ENCODE peak calls at places on chromosomes 13 and 19, in seven cellular contexts. One of them, this sample, is unnamed.

GRCh38 chr13:65744761-65745160 is 1485.4 kb downstream of the PCDH9 start:
- DNase-seq in cardiac muscle cell: peak
- DNase-seq in heart right ventricle: no peak
- DNase-seq in breast epithelium: no peak
- DNase-seq in right lobe of liver: no peak
- DNase-seq in CD8-positive, alpha-beta T cell: no peak
- DNase-seq in A549: no peak
- DNase-seq in this sample: no peak

GRCh38 chr13:78420814-78421213 is 182.5 kb downstream of the POU4F1 start:
- DNase-seq in cardiac muscle cell: no peak
- DNase-seq in heart right ventricle: peak
- DNase-seq in breast epithelium: no peak
- DNase-seq in right lobe of liver: no peak
- DNase-seq in CD8-positive, alpha-beta T cell: no peak
- DNase-seq in A549: no peak
- DNase-seq in this sample: peak

GRCh38 chr13:36834299-36834698 is 15.3 kb downstream of the RFXAP start:
- DNase-seq in cardiac muscle cell: no peak
- DNase-seq in heart right ventricle: no peak
- DNase-seq in breast epithelium: no peak
- DNase-seq in right lobe of liver: no peak
- DNase-seq in CD8-positive, alpha-beta T cell: no peak
- DNase-seq in A549: no peak
- DNase-seq in this sample: no peak

GRCh38 chr13:108929532-108929931 is 300.1 kb downstream of the MYO16 start:
- DNase-seq in cardiac muscle cell: peak
- DNase-seq in heart right ventricle: no peak
- DNase-seq in breast epithelium: no peak
- DNase-seq in right lobe of liver: no peak
- DNase-seq in CD8-positive, alpha-beta T cell: no peak
- DNase-seq in A549: no peak
- DNase-seq in this sample: no peak

GRCh38 chr13:25708268-25708667 is 336.5 kb downstream of the ATP8A2 start:
- DNase-seq in cardiac muscle cell: no peak
- DNase-seq in heart right ventricle: no peak
- DNase-seq in breast epithelium: no peak
- DNase-seq in right lobe of liver: no peak
- DNase-seq in CD8-positive, alpha-beta T cell: no peak
- DNase-seq in A549: no peak
- DNase-seq in this sample: no peak

GRCh38 chr19:19900124-19900523 is 622 bp upstream of the ZNF93 start:
- DNase-seq in cardiac muscle cell: peak
- DNase-seq in heart right ventricle: no peak
- DNase-seq in breast epithelium: no peak
- DNase-seq in right lobe of liver: no peak
- DNase-seq in CD8-positive, alpha-beta T cell: no peak
- DNase-seq in A549: no peak
- DNase-seq in this sample: no peak

GRCh38 chr19:49855277-49855675 is 4.3 kb downstream of the PTOV1 start:
- DNase-seq in cardiac muscle cell: no peak
- DNase-seq in heart right ventricle: no peak
- DNase-seq in breast epithelium: no peak
- DNase-seq in right lobe of liver: peak
- DNase-seq in CD8-positive, alpha-beta T cell: no peak
- DNase-seq in A549: no peak
- DNase-seq in this sample: no peak

GRCh38 chr13:94073006-94073744 is 406.3 kb downstream of the DCT start:
- DNase-seq in cardiac muscle cell: peak
- DNase-seq in heart right ventricle: no peak
- DNase-seq in breast epithelium: no peak
- DNase-seq in right lobe of liver: no peak
- DNase-seq in CD8-positive, alpha-beta T cell: no peak
- DNase-seq in A549: no peak
- DNase-seq in this sample: no peak

GRCh38 chr19:12333162-12334159 is at the start of gene ZNF563:
- DNase-seq in cardiac muscle cell: peak
- DNase-seq in heart right ventricle: peak
- DNase-seq in breast epithelium: peak
- DNase-seq in right lobe of liver: peak
- DNase-seq in CD8-positive, alpha-beta T cell: peak
- DNase-seq in A549: no peak
- DNase-seq in this sample: peak

GRCh38 chr19:23998568-23998967 is 83.9 kb downstream of the ZNF726 start:
- DNase-seq in cardiac muscle cell: no peak
- DNase-seq in heart right ventricle: no peak
- DNase-seq in breast epithelium: no peak
- DNase-seq in right lobe of liver: no peak
- DNase-seq in CD8-positive, alpha-beta T cell: no peak
- DNase-seq in A549: no peak
- DNase-seq in this sample: no peak

GRCh38 chr13:107669356-107669755 is 546.0 kb downstream of the LIG4 start:
- DNase-seq in cardiac muscle cell: no peak
- DNase-seq in heart right ventricle: no peak
- DNase-seq in breast epithelium: no peak
- DNase-seq in right lobe of liver: no peak
- DNase-seq in CD8-positive, alpha-beta T cell: no peak
- DNase-seq in A549: no peak
- DNase-seq in this sample: no peak

GRCh38 chr19:53131085-53131484 is 1.6 kb downstream of the ZNF415 start:
- DNase-seq in cardiac muscle cell: no peak
- DNase-seq in heart right ventricle: no peak
- DNase-seq in breast epithelium: no peak
- DNase-seq in right lobe of liver: no peak
- DNase-seq in CD8-positive, alpha-beta T cell: no peak
- DNase-seq in A549: no peak
- DNase-seq in this sample: no peak

GRCh38 chr13:66675620-66676019 is 554.5 kb downstream of the PCDH9 start:
- DNase-seq in cardiac muscle cell: peak
- DNase-seq in heart right ventricle: no peak
- DNase-seq in breast epithelium: no peak
- DNase-seq in right lobe of liver: no peak
- DNase-seq in CD8-positive, alpha-beta T cell: no peak
- DNase-seq in A549: peak
- DNase-seq in this sample: no peak

GRCh38 chr13:91155512-91156114 is 191.9 kb upstream of the MIR17HG start:
- DNase-seq in cardiac muscle cell: no peak
- DNase-seq in heart right ventricle: no peak
- DNase-seq in breast epithelium: no peak
- DNase-seq in right lobe of liver: no peak
- DNase-seq in CD8-positive, alpha-beta T cell: no peak
- DNase-seq in A549: no peak
- DNase-seq in this sample: no peak

GRCh38 chr13:94173312-94173854 is 306.1 kb downstream of the DCT start:
- DNase-seq in cardiac muscle cell: no peak
- DNase-seq in heart right ventricle: no peak
- DNase-seq in breast epithelium: no peak
- DNase-seq in right lobe of liver: no peak
- DNase-seq in CD8-positive, alpha-beta T cell: no peak
- DNase-seq in A549: no peak
- DNase-seq in this sample: no peak

GRCh38 chr19:15015946-15016542 is 33.2 kb upstream of the CASP14 start:
- DNase-seq in cardiac muscle cell: peak
- DNase-seq in heart right ventricle: no peak
- DNase-seq in breast epithelium: no peak
- DNase-seq in right lobe of liver: no peak
- DNase-seq in CD8-positive, alpha-beta T cell: no peak
- DNase-seq in A549: no peak
- DNase-seq in this sample: no peak

GRCh38 chr13:77171451-77171850 is 144.5 kb upstream of the FBXL3 start:
- DNase-seq in cardiac muscle cell: no peak
- DNase-seq in heart right ventricle: no peak
- DNase-seq in breast epithelium: no peak
- DNase-seq in right lobe of liver: no peak
- DNase-seq in CD8-positive, alpha-beta T cell: no peak
- DNase-seq in A549: no peak
- DNase-seq in this sample: no peak
- H3K4me3 ChIP-seq in cardiac muscle cell: no peak
- H3K4me3 ChIP-seq in heart right ventricle: no peak
- H3K4me3 ChIP-seq in breast epithelium: no peak
- H3K4me3 ChIP-seq in right lobe of liver: no peak
- H3K4me3 ChIP-seq in CD8-positive, alpha-beta T cell: no peak
- H3K4me3 ChIP-seq in A549: no peak
- H3K4me3 ChIP-seq in this sample: no peak

GRCh38 chr19:42424712-42425131 is 2.5 kb downstream of the LIPE start:
- DNase-seq in cardiac muscle cell: no peak
- DNase-seq in heart right ventricle: peak
- DNase-seq in breast epithelium: no peak
- DNase-seq in right lobe of liver: no peak
- DNase-seq in CD8-positive, alpha-beta T cell: no peak
- DNase-seq in A549: no peak
- DNase-seq in this sample: no peak

GRCh38 chr19:42422576-42423461 is 4.4 kb downstream of the LIPE start:
- DNase-seq in cardiac muscle cell: no peak
- DNase-seq in heart right ventricle: no peak
- DNase-seq in breast epithelium: no peak
- DNase-seq in right lobe of liver: no peak
- DNase-seq in CD8-positive, alpha-beta T cell: peak
- DNase-seq in A549: no peak
- DNase-seq in this sample: no peak

GRCh38 chr19:42422092-42422575 is 5.1 kb downstream of the LIPE start:
- DNase-seq in cardiac muscle cell: no peak
- DNase-seq in heart right ventricle: peak
- DNase-seq in breast epithelium: no peak
- DNase-seq in right lobe of liver: no peak
- DNase-seq in CD8-positive, alpha-beta T cell: no peak
- DNase-seq in A549: no peak
- DNase-seq in this sample: no peak

GRCh38 chr19:42424345-42424707 is 2.9 kb downstream of the LIPE start:
- DNase-seq in cardiac muscle cell: peak
- DNase-seq in heart right ventricle: no peak
- DNase-seq in breast epithelium: no peak
- DNase-seq in right lobe of liver: no peak
- DNase-seq in CD8-positive, alpha-beta T cell: no peak
- DNase-seq in A549: no peak
- DNase-seq in this sample: no peak

DNA sequence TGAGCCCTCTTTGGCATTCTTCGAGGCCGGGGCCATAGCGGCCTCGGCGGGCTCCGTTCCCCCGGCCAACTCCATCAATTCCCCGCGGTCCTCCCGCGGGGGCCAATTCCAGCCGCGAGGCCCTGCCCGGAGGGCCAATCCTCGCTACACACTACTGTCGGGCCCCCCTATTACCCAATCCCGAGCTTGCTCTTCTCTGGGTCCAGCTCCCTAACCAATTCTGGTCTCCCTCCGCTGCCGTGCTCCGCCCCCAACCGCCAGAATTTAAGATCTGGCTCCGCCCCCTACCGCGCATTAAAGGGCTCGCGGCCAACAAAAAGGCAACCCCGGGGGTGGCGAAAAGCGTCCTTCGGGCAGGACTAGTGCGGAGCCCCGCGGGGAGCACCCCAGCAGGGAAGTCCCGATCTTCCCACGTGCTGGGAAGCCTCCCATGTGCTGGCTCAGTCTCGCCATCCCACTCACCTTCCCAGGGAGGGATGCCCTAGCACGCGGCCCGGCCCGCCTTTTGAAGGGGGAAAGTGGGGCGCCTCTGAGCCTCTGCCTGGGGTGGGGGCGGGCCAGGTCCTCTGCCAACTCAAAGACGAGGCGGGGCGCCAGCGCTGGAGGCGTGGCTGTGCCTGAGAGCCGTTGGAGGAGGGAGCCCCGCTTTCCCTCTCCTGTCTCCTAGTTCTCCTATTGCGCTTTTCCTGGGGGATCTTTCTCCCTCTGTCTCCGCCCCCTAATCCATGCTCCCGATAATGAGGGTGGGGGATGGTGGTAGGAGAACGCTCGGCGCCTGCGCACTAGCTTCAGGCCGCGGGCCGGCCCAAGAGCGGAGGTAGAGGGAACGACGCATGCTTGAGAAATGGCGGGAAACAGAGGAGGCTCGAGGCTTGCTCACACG is 3.5 kb downstream of the LIPE start:
- DNase-seq in cardiac muscle cell: peak
- DNase-seq in heart right ventricle: peak
- DNase-seq in breast epithelium: peak
- DNase-seq in right lobe of liver: peak
- DNase-seq in CD8-positive, alpha-beta T cell: peak
- DNase-seq in A549: peak
- DNase-seq in this sample: peak
- H3K27ac ChIP-seq in cardiac muscle cell: peak
- H3K27ac ChIP-seq in heart right ventricle: peak
- H3K27ac ChIP-seq in breast epithelium: peak
- H3K27ac ChIP-seq in right lobe of liver: peak
- H3K27ac ChIP-seq in CD8-positive, alpha-beta T cell: peak
- H3K27ac ChIP-seq in A549: peak
- H3K27ac ChIP-seq in this sample: peak

DNA sequence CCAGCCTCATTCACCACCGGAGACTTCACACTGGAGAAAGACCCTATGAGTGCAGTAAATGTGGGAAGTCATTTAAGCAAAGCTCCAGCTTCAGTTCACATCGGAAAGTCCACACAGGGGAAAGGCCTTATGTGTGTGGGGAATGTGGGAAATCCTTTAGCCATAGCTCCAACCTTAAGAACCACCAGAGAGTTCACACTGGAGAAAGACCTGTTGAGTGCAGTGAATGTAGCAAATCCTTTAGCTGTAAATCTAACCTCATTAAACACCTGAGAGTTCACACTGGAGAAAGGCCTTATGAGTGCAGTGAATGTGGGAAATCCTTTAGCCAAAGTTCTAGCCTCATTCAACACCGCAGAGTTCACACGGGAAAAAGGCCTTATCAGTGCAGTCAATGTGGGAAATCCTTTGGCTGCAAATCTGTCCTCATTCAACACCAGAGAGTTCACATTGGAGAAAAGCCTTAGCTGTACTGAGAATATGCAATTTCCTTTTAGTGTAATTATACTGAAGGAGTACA is 8.8 kb downstream of the ZNF211 start:
- DNase-seq in cardiac muscle cell: no peak
- DNase-seq in heart right ventricle: no peak
- DNase-seq in breast epithelium: no peak
- DNase-seq in right lobe of liver: no peak
- DNase-seq in CD8-positive, alpha-beta T cell: no peak
- DNase-seq in A549: no peak
- DNase-seq in this sample: no peak
- H3K4me3 ChIP-seq in cardiac muscle cell: no peak
- H3K4me3 ChIP-seq in heart right ventricle: no peak
- H3K4me3 ChIP-seq in breast epithelium: no peak
- H3K4me3 ChIP-seq in right lobe of liver: no peak
- H3K4me3 ChIP-seq in CD8-positive, alpha-beta T cell: no peak
- H3K4me3 ChIP-seq in A549: no peak
- H3K4me3 ChIP-seq in this sample: no peak

GRCh38 chr13:99548448-99548847 is 47.2 kb downstream of the TM9SF2 start:
- DNase-seq in cardiac muscle cell: no peak
- DNase-seq in heart right ventricle: no peak
- DNase-seq in breast epithelium: no peak
- DNase-seq in right lobe of liver: no peak
- DNase-seq in CD8-positive, alpha-beta T cell: no peak
- DNase-seq in A549: no peak
- DNase-seq in this sample: no peak

GRCh38 chr13:99556867-99557443 is 55.7 kb downstream of the TM9SF2 start:
- DNase-seq in cardiac muscle cell: no peak
- DNase-seq in heart right ventricle: no peak
- DNase-seq in breast epithelium: no peak
- DNase-seq in right lobe of liver: no peak
- DNase-seq in CD8-positive, alpha-beta T cell: no peak
- DNase-seq in A549: no peak
- DNase-seq in this sample: no peak

GRCh38 chr13:99555149-99555548 is 53.9 kb downstream of the TM9SF2 start:
- DNase-seq in cardiac muscle cell: no peak
- DNase-seq in heart right ventricle: no peak
- DNase-seq in breast epithelium: no peak
- DNase-seq in right lobe of liver: no peak
- DNase-seq in CD8-positive, alpha-beta T cell: no peak
- DNase-seq in A549: no peak
- DNase-seq in this sample: no peak

GRCh38 chr13:99558570-99559180 is 57.4 kb downstream of the TM9SF2 start:
- DNase-seq in cardiac muscle cell: no peak
- DNase-seq in heart right ventricle: no peak
- DNase-seq in breast epithelium: no peak
- DNase-seq in right lobe of liver: no peak
- DNase-seq in CD8-positive, alpha-beta T cell: no peak
- DNase-seq in A549: no peak
- DNase-seq in this sample: no peak

GRCh38 chr13:99553033-99553432 is 51.8 kb downstream of the TM9SF2 start:
- DNase-seq in cardiac muscle cell: no peak
- DNase-seq in heart right ventricle: no peak
- DNase-seq in breast epithelium: no peak
- DNase-seq in right lobe of liver: no peak
- DNase-seq in CD8-positive, alpha-beta T cell: no peak
- DNase-seq in A549: no peak
- DNase-seq in this sample: no peak
- H3K27ac ChIP-seq in cardiac muscle cell: no peak
- H3K27ac ChIP-seq in heart right ventricle: no peak
- H3K27ac ChIP-seq in breast epithelium: no peak
- H3K27ac ChIP-seq in right lobe of liver: no peak
- H3K27ac ChIP-seq in CD8-positive, alpha-beta T cell: no peak
- H3K27ac ChIP-seq in A549: no peak
- H3K27ac ChIP-seq in this sample: no peak